ENCODE peak calls at places on chromosomes 3 and 15, in four cellular contexts. One of them, this sample, is unnamed.

GRCh38 chr3:16033889-16034687 is 140.4 kb upstream of the GALNT15 start:
- DNase-seq in cardiac fibroblast: no peak
- DNase-seq in gastrocnemius medialis: no peak
- DNase-seq in fibroblast of mammary gland: peak
- DNase-seq in this sample: no peak

GRCh38 chr15:94230886-94231727 is at the start of gene MCTP2:
- DNase-seq in cardiac fibroblast: peak
- DNase-seq in gastrocnemius medialis: peak
- DNase-seq in fibroblast of mammary gland: peak
- DNase-seq in this sample: peak

GRCh38 chr3:81916890-81917289 is 155.4 kb upstream of the GBE1 start:
- DNase-seq in cardiac fibroblast: no peak
- DNase-seq in gastrocnemius medialis: no peak
- DNase-seq in fibroblast of mammary gland: no peak
- DNase-seq in this sample: no peak

GRCh38 chr15:80418892-80419537 is 14.8 kb downstream of the ARNT2 start:
- DNase-seq in cardiac fibroblast: peak
- DNase-seq in gastrocnemius medialis: no peak
- DNase-seq in fibroblast of mammary gland: peak
- DNase-seq in this sample: no peak

GRCh38 chr3:127831723-127832172 is 9.4 kb upstream of the MGLL start:
- DNase-seq in cardiac fibroblast: peak
- DNase-seq in gastrocnemius medialis: peak
- DNase-seq in fibroblast of mammary gland: peak
- DNase-seq in this sample: no peak

GRCh38 chr15:72168131-72168825 is 29.3 kb downstream of the GRAMD2A start:
- DNase-seq in cardiac fibroblast: peak
- DNase-seq in gastrocnemius medialis: no peak
- DNase-seq in fibroblast of mammary gland: no peak
- DNase-seq in this sample: no peak

GRCh38 chr3:129441215-129441614 is 1.2 kb downstream of the IFT122 start:
- DNase-seq in cardiac fibroblast: no peak
- DNase-seq in gastrocnemius medialis: no peak
- DNase-seq in fibroblast of mammary gland: no peak
- DNase-seq in this sample: no peak

GRCh38 chr15:68192804-68193521 is 12.2 kb downstream of the CALML4 start:
- DNase-seq in cardiac fibroblast: no peak
- DNase-seq in gastrocnemius medialis: peak
- DNase-seq in fibroblast of mammary gland: no peak
- DNase-seq in this sample: no peak

GRCh38 chr15:91530951-91531582 is 322.4 kb upstream of the SLCO3A1 start:
- DNase-seq in cardiac fibroblast: no peak
- DNase-seq in gastrocnemius medialis: peak
- DNase-seq in fibroblast of mammary gland: no peak
- DNase-seq in this sample: no peak

GRCh38 chr15:31474059-31474868 is 147.6 kb downstream of the KLF13 start:
- DNase-seq in cardiac fibroblast: no peak
- DNase-seq in gastrocnemius medialis: no peak
- DNase-seq in fibroblast of mammary gland: no peak
- DNase-seq in this sample: no peak

GRCh38 chr15:31470756-31471155 is 144.1 kb downstream of the KLF13 start:
- DNase-seq in cardiac fibroblast: no peak
- DNase-seq in gastrocnemius medialis: no peak
- DNase-seq in fibroblast of mammary gland: no peak
- DNase-seq in this sample: no peak

GRCh38 chr15:31471731-31472430 is 145.2 kb downstream of the KLF13 start:
- DNase-seq in cardiac fibroblast: peak
- DNase-seq in gastrocnemius medialis: no peak
- DNase-seq in fibroblast of mammary gland: peak
- DNase-seq in this sample: peak

GRCh38 chr15:31472636-31473383 is 146.2 kb downstream of the KLF13 start:
- DNase-seq in cardiac fibroblast: peak
- DNase-seq in gastrocnemius medialis: no peak
- DNase-seq in fibroblast of mammary gland: peak
- DNase-seq in this sample: no peak

GRCh38 chr15:31473384-31474058 is 146.9 kb downstream of the KLF13 start:
- DNase-seq in cardiac fibroblast: no peak
- DNase-seq in gastrocnemius medialis: no peak
- DNase-seq in fibroblast of mammary gland: no peak
- DNase-seq in this sample: no peak
- H3K4me3 ChIP-seq in cardiac fibroblast: no peak
- H3K4me3 ChIP-seq in gastrocnemius medialis: no peak
- H3K4me3 ChIP-seq in fibroblast of mammary gland: no peak
- H3K4me3 ChIP-seq in this sample: no peak

GRCh38 chr3:149243540-149243939 is 21.9 kb upstream of the CP start:
- DNase-seq in cardiac fibroblast: no peak
- DNase-seq in gastrocnemius medialis: no peak
- DNase-seq in fibroblast of mammary gland: no peak
- DNase-seq in this sample: no peak

GRCh38 chr3:149247929-149248691 is 26.5 kb upstream of the CP start:
- DNase-seq in cardiac fibroblast: peak
- DNase-seq in gastrocnemius medialis: no peak
- DNase-seq in fibroblast of mammary gland: no peak
- DNase-seq in this sample: no peak

GRCh38 chr3:149245738-149246451 is 24.3 kb upstream of the CP start:
- DNase-seq in cardiac fibroblast: peak
- DNase-seq in gastrocnemius medialis: no peak
- DNase-seq in fibroblast of mammary gland: peak
- DNase-seq in this sample: peak

GRCh38 chr3:149251186-149251585 is 29.6 kb upstream of the CP start:
- DNase-seq in cardiac fibroblast: no peak
- DNase-seq in gastrocnemius medialis: no peak
- DNase-seq in fibroblast of mammary gland: no peak
- DNase-seq in this sample: no peak

GRCh38 chr3:149247025-149247710 is 25.5 kb upstream of the CP start:
- DNase-seq in cardiac fibroblast: peak
- DNase-seq in gastrocnemius medialis: no peak
- DNase-seq in fibroblast of mammary gland: peak
- DNase-seq in this sample: peak
- H3K4me3 ChIP-seq in cardiac fibroblast: no peak
- H3K4me3 ChIP-seq in gastrocnemius medialis: no peak
- H3K4me3 ChIP-seq in fibroblast of mammary gland: no peak
- H3K4me3 ChIP-seq in this sample: no peak

DNA sequence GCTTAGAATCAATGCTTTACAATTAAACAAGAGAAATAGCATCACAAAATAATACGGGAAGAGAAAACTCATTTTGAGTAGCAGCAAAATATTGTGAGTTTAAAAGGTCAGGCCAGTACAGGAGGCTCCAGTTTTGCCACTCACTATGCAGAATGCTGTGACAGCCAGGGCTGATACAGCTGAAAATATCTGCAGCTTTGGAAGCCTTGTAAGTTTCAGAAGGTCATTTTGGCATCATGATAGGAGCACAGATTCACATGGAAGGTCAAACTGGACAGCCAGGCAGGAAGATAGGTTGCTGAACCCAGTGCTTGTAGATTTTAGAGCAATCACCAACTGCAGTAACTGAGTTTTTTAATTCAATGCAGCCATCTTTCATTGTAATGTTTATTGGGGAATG is 14.1 kb downstream of the MBNL1 start:
- DNase-seq in cardiac fibroblast: no peak
- DNase-seq in gastrocnemius medialis: no peak
- DNase-seq in fibroblast of mammary gland: no peak
- DNase-seq in this sample: no peak
- H3K4me3 ChIP-seq in cardiac fibroblast: no peak
- H3K4me3 ChIP-seq in gastrocnemius medialis: no peak
- H3K4me3 ChIP-seq in fibroblast of mammary gland: no peak
- H3K4me3 ChIP-seq in this sample: no peak

GRCh38 chr3:124731760-124732159 is 1.5 kb downstream of the UMPS start:
- DNase-seq in cardiac fibroblast: no peak
- DNase-seq in gastrocnemius medialis: no peak
- DNase-seq in fibroblast of mammary gland: no peak
- DNase-seq in this sample: no peak
- H3K4me3 ChIP-seq in cardiac fibroblast: no peak
- H3K4me3 ChIP-seq in gastrocnemius medialis: no peak
- H3K4me3 ChIP-seq in fibroblast of mammary gland: peak
- H3K4me3 ChIP-seq in this sample: no peak

GRCh38 chr3:9862391-9863235 is 17.4 kb downstream of the CIDEC start:
- DNase-seq in cardiac fibroblast: peak
- DNase-seq in gastrocnemius medialis: peak
- DNase-seq in fibroblast of mammary gland: peak
- DNase-seq in this sample: no peak
- H3K4me3 ChIP-seq in cardiac fibroblast: no peak
- H3K4me3 ChIP-seq in gastrocnemius medialis: peak
- H3K4me3 ChIP-seq in fibroblast of mammary gland: no peak
- H3K4me3 ChIP-seq in this sample: peak

This sample was measured in BJ.